ENCODE peak calls at places on chromosomes 6 and 20, in six cellular contexts. One of them, this sample, is unnamed. For H3K4me1, the result is how much of the 10 kb centered on the place peaks cover.

GRCh38 chr6:286681-287499 is 5.4 kb upstream of the DUSP22 start:
- DNase-seq in tibial nerve: peak
- DNase-seq in K562: no peak
- DNase-seq in heart left ventricle: no peak
- DNase-seq in adrenal gland: no peak
- DNase-seq in H1: peak
- DNase-seq in this sample: no peak

GRCh38 chr20:64038252-64038578 is 2.2 kb downstream of the C20orf204 start:
- DNase-seq in tibial nerve: no peak
- DNase-seq in K562: no peak
- DNase-seq in heart left ventricle: no peak
- DNase-seq in adrenal gland: no peak
- DNase-seq in H1: no peak
- DNase-seq in this sample: no peak

GRCh38 chr20:25259358-25259757 is 11.5 kb downstream of the PYGB start:
- DNase-seq in tibial nerve: no peak
- DNase-seq in K562: no peak
- DNase-seq in heart left ventricle: no peak
- DNase-seq in adrenal gland: no peak
- DNase-seq in H1: peak
- DNase-seq in this sample: no peak

GRCh38 chr6:10400330-10400729 is 14.5 kb downstream of the TFAP2A start:
- DNase-seq in tibial nerve: no peak
- DNase-seq in K562: no peak
- DNase-seq in heart left ventricle: no peak
- DNase-seq in adrenal gland: no peak
- DNase-seq in H1: no peak
- DNase-seq in this sample: no peak

GRCh38 chr20:63740501-63741353 is 1.2 kb downstream of the SLC2A4RG start:
- DNase-seq in tibial nerve: peak
- DNase-seq in K562: peak
- DNase-seq in heart left ventricle: peak
- DNase-seq in adrenal gland: peak
- DNase-seq in H1: peak
- DNase-seq in this sample: peak

GRCh38 chr20:11686900-11687543 is 230.7 kb upstream of the BTBD3 start:
- DNase-seq in tibial nerve: no peak
- DNase-seq in K562: no peak
- DNase-seq in heart left ventricle: peak
- DNase-seq in adrenal gland: peak
- DNase-seq in H1: peak
- DNase-seq in this sample: peak

GRCh38 chr6:169328112-169328801 is 74.6 kb upstream of the THBS2 start:
- DNase-seq in tibial nerve: no peak
- DNase-seq in K562: no peak
- DNase-seq in heart left ventricle: no peak
- DNase-seq in adrenal gland: peak
- DNase-seq in H1: no peak
- DNase-seq in this sample: no peak

GRCh38 chr6:169190970-169191369 is 62.7 kb downstream of the THBS2 start:
- DNase-seq in tibial nerve: no peak
- DNase-seq in K562: no peak
- DNase-seq in heart left ventricle: no peak
- DNase-seq in adrenal gland: no peak
- DNase-seq in H1: no peak
- DNase-seq in this sample: no peak

GRCh38 chr6:170297577-170298330 is 6.9 kb upstream of the DLL1 start:
- DNase-seq in tibial nerve: no peak
- DNase-seq in K562: no peak
- DNase-seq in heart left ventricle: no peak
- DNase-seq in adrenal gland: no peak
- DNase-seq in H1: no peak
- DNase-seq in this sample: no peak

GRCh38 chr6:33962186-33962585 is 158.4 kb upstream of the MLN start:
- DNase-seq in tibial nerve: no peak
- DNase-seq in K562: no peak
- DNase-seq in heart left ventricle: no peak
- DNase-seq in adrenal gland: no peak
- DNase-seq in H1: no peak
- DNase-seq in this sample: no peak

GRCh38 chr6:29617782-29618557 is 15.0 kb downstream of the GABBR1 start:
- DNase-seq in tibial nerve: no peak
- DNase-seq in K562: peak
- DNase-seq in heart left ventricle: no peak
- DNase-seq in adrenal gland: no peak
- DNase-seq in H1: no peak
- DNase-seq in this sample: no peak

GRCh38 chr20:35663813-35664543 is 722 bp downstream of the CPNE1 start:
- DNase-seq in tibial nerve: peak
- DNase-seq in K562: peak
- DNase-seq in heart left ventricle: peak
- DNase-seq in adrenal gland: peak
- DNase-seq in H1: peak
- DNase-seq in this sample: peak

GRCh38 chr6:166004491-166005275 is 163.0 kb downstream of the TBXT start:
- DNase-seq in tibial nerve: no peak
- DNase-seq in K562: no peak
- DNase-seq in heart left ventricle: no peak
- DNase-seq in adrenal gland: no peak
- DNase-seq in H1: no peak
- DNase-seq in this sample: no peak

GRCh38 chr6:169950558-169950957 is 199.1 kb downstream of the ERMARD start:
- DNase-seq in tibial nerve: no peak
- DNase-seq in K562: no peak
- DNase-seq in heart left ventricle: no peak
- DNase-seq in adrenal gland: no peak
- DNase-seq in H1: no peak
- DNase-seq in this sample: peak

GRCh38 chr20:58406422-58407001 is 17.5 kb downstream of the VAPB start:
- DNase-seq in tibial nerve: no peak
- DNase-seq in K562: no peak
- DNase-seq in heart left ventricle: no peak
- DNase-seq in adrenal gland: no peak
- DNase-seq in H1: no peak
- DNase-seq in this sample: no peak

GRCh38 chr6:106253731-106254130 is 71.8 kb downstream of the ATG5 start:
- DNase-seq in tibial nerve: no peak
- DNase-seq in K562: no peak
- DNase-seq in heart left ventricle: no peak
- DNase-seq in adrenal gland: no peak
- DNase-seq in H1: no peak
- DNase-seq in this sample: no peak

GRCh38 chr6:75590370-75590769 is 11.3 kb upstream of the SENP6 start:
- DNase-seq in tibial nerve: no peak
- DNase-seq in K562: no peak
- DNase-seq in heart left ventricle: no peak
- DNase-seq in adrenal gland: no peak
- DNase-seq in H1: no peak
- DNase-seq in this sample: no peak

GRCh38 chr6:167350322-167350721 is 25.4 kb downstream of the TTLL2 start:
- DNase-seq in tibial nerve: no peak
- DNase-seq in K562: no peak
- DNase-seq in heart left ventricle: peak
- DNase-seq in adrenal gland: peak
- DNase-seq in H1: no peak
- DNase-seq in this sample: no peak

GRCh38 chr6:84346372-84346771 is 118.9 kb upstream of the CEP162 start:
- DNase-seq in tibial nerve: no peak
- DNase-seq in K562: no peak
- DNase-seq in heart left ventricle: no peak
- DNase-seq in adrenal gland: no peak
- DNase-seq in H1: no peak
- DNase-seq in this sample: no peak

GRCh38 chr6:145694083-145694737 is 41.1 kb downstream of the EPM2A start:
- DNase-seq in tibial nerve: no peak
- DNase-seq in K562: no peak
- DNase-seq in heart left ventricle: no peak
- DNase-seq in adrenal gland: no peak
- DNase-seq in H1: no peak
- DNase-seq in this sample: no peak

GRCh38 chr6:28269492-28269891 is 2.5 kb downstream of the ZSCAN26 start:
- DNase-seq in tibial nerve: no peak
- DNase-seq in K562: peak
- DNase-seq in heart left ventricle: no peak
- DNase-seq in adrenal gland: no peak
- DNase-seq in H1: no peak
- DNase-seq in this sample: no peak

GRCh38 chr6:28267695-28268059 is 734 bp downstream of the ZSCAN26 start:
- DNase-seq in tibial nerve: no peak
- DNase-seq in K562: no peak
- DNase-seq in heart left ventricle: no peak
- DNase-seq in adrenal gland: no peak
- DNase-seq in H1: no peak
- DNase-seq in this sample: no peak

GRCh38 chr6:28264834-28265401 is 2.0 kb upstream of the ZSCAN26 start:
- DNase-seq in tibial nerve: no peak
- DNase-seq in K562: no peak
- DNase-seq in heart left ventricle: no peak
- DNase-seq in adrenal gland: no peak
- DNase-seq in H1: no peak
- DNase-seq in this sample: no peak

GRCh38 chr6:28266563-28266961 is 381 bp upstream of the ZSCAN26 start:
- DNase-seq in tibial nerve: no peak
- DNase-seq in K562: no peak
- DNase-seq in heart left ventricle: no peak
- DNase-seq in adrenal gland: no peak
- DNase-seq in H1: no peak
- DNase-seq in this sample: no peak

GRCh38 chr6:28266962-28267694 is at the start of gene ZSCAN26:
- DNase-seq in tibial nerve: peak
- DNase-seq in K562: peak
- DNase-seq in heart left ventricle: peak
- DNase-seq in adrenal gland: peak
- DNase-seq in H1: peak
- DNase-seq in this sample: peak
- TF ChIP-seq POLR2A in tibial nerve: no peak
- TF ChIP-seq POLR2A in K562: peak
- TF ChIP-seq POLR2A in heart left ventricle: no peak
- TF ChIP-seq POLR2A in adrenal gland: peak
- TF ChIP-seq POLR2A in H1: peak
- TF ChIP-seq POLR2A in this sample: peak

GRCh38 chr20:61121661-61122060 is 130.4 kb upstream of the CDH4 start:
- DNase-seq in tibial nerve: no peak
- DNase-seq in K562: no peak
- DNase-seq in heart left ventricle: no peak
- DNase-seq in adrenal gland: no peak
- DNase-seq in H1: no peak
- DNase-seq in this sample: no peak

GRCh38 chr20:61118429-61119224 is 133.4 kb upstream of the CDH4 start:
- DNase-seq in tibial nerve: no peak
- DNase-seq in K562: no peak
- DNase-seq in heart left ventricle: no peak
- DNase-seq in adrenal gland: no peak
- DNase-seq in H1: no peak
- DNase-seq in this sample: no peak

GRCh38 chr20:61119263-61119662 is 132.8 kb upstream of the CDH4 start:
- DNase-seq in tibial nerve: no peak
- DNase-seq in K562: no peak
- DNase-seq in heart left ventricle: no peak
- DNase-seq in adrenal gland: no peak
- DNase-seq in H1: no peak
- DNase-seq in this sample: no peak

GRCh38 chr20:61123286-61123685 is 128.8 kb upstream of the CDH4 start:
- DNase-seq in tibial nerve: no peak
- DNase-seq in K562: no peak
- DNase-seq in heart left ventricle: no peak
- DNase-seq in adrenal gland: no peak
- DNase-seq in H1: no peak
- DNase-seq in this sample: no peak

DNA sequence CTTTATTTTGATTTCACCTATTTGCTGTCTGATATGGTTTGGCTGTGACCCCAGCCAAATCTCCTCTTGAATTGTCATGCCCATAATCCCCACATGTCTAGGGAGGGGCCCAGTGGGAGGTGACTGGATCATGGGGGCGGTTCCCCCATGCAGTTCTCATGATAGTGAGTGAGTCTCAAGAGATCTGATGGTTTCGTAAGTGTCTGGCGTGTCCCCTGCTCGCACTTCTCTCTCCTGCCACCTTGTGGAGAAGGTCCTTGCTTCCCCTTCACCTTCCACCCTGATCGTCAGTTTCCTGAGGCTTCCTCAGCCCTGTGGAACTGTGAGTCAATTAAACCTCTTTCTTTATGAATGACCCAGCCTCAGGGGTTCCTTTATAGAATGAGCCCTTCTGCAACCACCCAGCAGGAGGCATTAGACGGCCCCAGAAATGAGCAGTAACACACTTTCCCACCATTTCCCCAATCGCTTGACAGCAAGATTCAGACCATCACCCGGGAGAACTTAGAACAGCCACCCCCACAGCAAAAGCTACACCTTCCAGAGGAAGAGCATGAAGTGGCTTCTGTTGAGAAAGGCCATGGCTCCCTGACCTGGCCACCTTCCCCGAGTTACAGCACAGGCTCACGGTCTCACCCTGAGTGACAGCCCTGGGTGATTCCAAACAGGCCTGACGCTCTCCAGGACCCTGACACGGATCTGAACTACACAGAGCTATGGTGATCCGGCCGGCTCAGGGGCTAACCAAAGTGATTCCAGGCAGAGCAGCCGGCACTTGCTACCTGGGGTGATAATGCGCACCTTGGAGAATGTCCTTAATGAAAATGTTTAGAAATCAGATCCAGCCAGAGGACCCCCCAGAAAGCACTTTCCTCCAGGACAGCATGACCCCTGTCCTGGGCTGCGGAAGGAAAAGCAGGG is 131.2 kb upstream of the CDH4 start:
- DNase-seq in tibial nerve: peak
- DNase-seq in K562: no peak
- DNase-seq in heart left ventricle: no peak
- DNase-seq in adrenal gland: peak
- DNase-seq in H1: peak
- DNase-seq in this sample: peak
- TF ChIP-seq CTCF in tibial nerve: peak
- TF ChIP-seq CTCF in K562: peak
- TF ChIP-seq CTCF in heart left ventricle: peak
- TF ChIP-seq CTCF in adrenal gland: peak
- TF ChIP-seq CTCF in H1: peak
- TF ChIP-seq CTCF in this sample: peak

DNA sequence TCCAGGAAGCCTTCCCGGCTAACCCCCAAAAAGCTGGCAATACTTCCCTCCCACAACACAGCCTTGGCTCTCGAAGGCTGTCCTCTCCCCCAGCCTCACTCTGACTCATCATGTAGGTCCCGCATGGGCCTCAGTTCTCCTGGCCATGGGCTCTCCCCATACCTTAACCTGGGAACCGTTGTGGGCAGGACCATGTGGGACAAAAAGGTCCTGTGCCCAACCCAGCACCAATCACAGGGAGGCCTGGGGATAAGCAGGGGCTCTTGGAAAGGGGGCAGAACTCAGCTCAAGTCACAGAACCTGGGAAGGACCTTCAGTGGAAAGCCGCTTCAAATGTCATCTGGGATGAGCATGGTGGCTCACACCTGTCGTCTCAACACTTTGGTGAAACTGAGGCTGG is 45.5 kb downstream of the MRPL14 start:
- DNase-seq in tibial nerve: no peak
- DNase-seq in K562: no peak
- DNase-seq in heart left ventricle: no peak
- DNase-seq in adrenal gland: no peak
- DNase-seq in H1: no peak
- DNase-seq in this sample: no peak
- H3K4me1 ChIP-seq in tibial nerve: under half
- H3K4me1 ChIP-seq in K562: under half
- H3K4me1 ChIP-seq in heart left ventricle: under half
- H3K4me1 ChIP-seq in adrenal gland: under half
- H3K4me1 ChIP-seq in H1: under half
- H3K4me1 ChIP-seq in this sample: under half

GRCh38 chr6:35486005-35486925 is 10.6 kb downstream of the TEAD3 start:
- DNase-seq in tibial nerve: no peak
- DNase-seq in K562: no peak
- DNase-seq in heart left ventricle: no peak
- DNase-seq in adrenal gland: no peak
- DNase-seq in H1: peak
- DNase-seq in this sample: peak
- TF ChIP-seq POLR2A in tibial nerve: no peak
- TF ChIP-seq POLR2A in K562: no peak
- TF ChIP-seq POLR2A in heart left ventricle: no peak
- TF ChIP-seq POLR2A in adrenal gland: no peak
- TF ChIP-seq POLR2A in H1: no peak
- TF ChIP-seq POLR2A in this sample: peak

This sample was measured in body of pancreas.